ENCODE peak calls at places on chromosomes 1 and 21, in seven cellular contexts. B, V, X, F, I, L and G are unnamed samples.

GRCh38 chr1:211327341-211327921 is 798 bp downstream of the TRAF5 start:
- DNase-seq in B (no peak), V (no peak), X (no peak), F (peak), I (no peak), L (no peak), G (peak)

GRCh38 chr1:235068155-235069121 is 60.2 kb downstream of the TOMM20 start:
- DNase-seq in B (peak), V (no peak), X (no peak), F (peak), I (peak), L (peak), G (peak)

GRCh38 chr1:12195416-12195815 is 28.6 kb downstream of the TNFRSF1B start:
- DNase-seq in B (no peak), V (no peak), X (no peak), F (no peak), I (no peak), L (no peak), G (no peak)

GRCh38 chr1:182329471-182329870 is 62.1 kb downstream of the GLUL start:
- DNase-seq in B (no peak), V (no peak), X (no peak), F (no peak), I (no peak), L (no peak), G (no peak)

GRCh38 chr1:3469104-3469848 is 14.8 kb downstream of the ARHGEF16 start:
- DNase-seq in B (no peak), V (peak), X (no peak), F (no peak), I (no peak), L (no peak), G (no peak)

GRCh38 chr21:41217656-41218380 is 49.9 kb downstream of the BACE2 start:
- DNase-seq in B (peak), V (peak), X (no peak), F (peak), I (no peak), L (no peak), G (no peak)

GRCh38 chr21:45972716-45973474 is 8.7 kb upstream of the COL6A1 start:
- DNase-seq in B (no peak), V (peak), X (peak), F (peak), I (no peak), L (no peak), G (no peak)

GRCh38 chr1:116987256-116987555 is 14.4 kb upstream of the CD101 start:
- DNase-seq in B (peak), V (no peak), X (no peak), F (no peak), I (no peak), L (no peak), G (no peak)

GRCh38 chr1:150072959-150073358 is 5.4 kb downstream of the VPS45 start:
- DNase-seq in B (no peak), V (no peak), X (no peak), F (peak), I (no peak), L (peak), G (peak)

GRCh38 chr1:35431173-35431599 is 126.0 kb downstream of the KIAA0319L start:
- DNase-seq in B (no peak), V (no peak), X (no peak), F (no peak), I (no peak), L (no peak), G (no peak)

GRCh38 chr1:214493126-214493796 is 58.1 kb downstream of the PTPN14 start:
- DNase-seq in B (no peak), V (no peak), X (no peak), F (peak), I (no peak), L (no peak), G (no peak)

GRCh38 chr21:31509108-31510017 is 150.1 kb upstream of the SOD1 start:
- DNase-seq in B (peak), V (no peak), X (no peak), F (peak), I (peak), L (peak), G (peak)

GRCh38 chr21:28240586-28240985 is 752.1 kb downstream of the LTN1 start:
- DNase-seq in B (no peak), V (no peak), X (no peak), F (no peak), I (no peak), L (no peak), G (no peak)

GRCh38 chr1:30966690-30967369 is 58.3 kb upstream of the SDC3 start:
- DNase-seq in B (no peak), V (no peak), X (no peak), F (peak), I (peak), L (peak), G (peak)

GRCh38 chr1:117147856-117148588 is 26.5 kb upstream of the TRIM45 start:
- DNase-seq in B (no peak), V (no peak), X (no peak), F (peak), I (no peak), L (peak), G (peak)

GRCh38 chr1:231836227-231836893 is 209.8 kb downstream of the DISC1 start:
- DNase-seq in B (peak), V (no peak), X (no peak), F (no peak), I (no peak), L (peak), G (no peak)

GRCh38 chr1:95281781-95282495 is 47.9 kb downstream of the RWDD3 start:
- DNase-seq in B (no peak), V (no peak), X (no peak), F (no peak), I (no peak), L (no peak), G (no peak)

GRCh38 chr1:39900662-39901485 is 843 bp downstream of the MYCL start:
- DNase-seq in B (peak), V (peak), X (peak), F (peak), I (no peak), L (no peak), G (no peak)

GRCh38 chr1:100164226-100164625 is 13.8 kb downstream of the LRRC39 start:
- DNase-seq in B (no peak), V (no peak), X (no peak), F (peak), I (no peak), L (no peak), G (no peak)

GRCh38 chr1:207866471-207867135 is 44.3 kb downstream of the CD34 start:
- DNase-seq in B (no peak), V (no peak), X (no peak), F (no peak), I (no peak), L (peak), G (no peak)

GRCh38 chr1:33374336-33375105 is 53.6 kb upstream of the A3GALT2 start:
- DNase-seq in B (no peak), V (no peak), X (no peak), F (no peak), I (no peak), L (no peak), G (no peak)

GRCh38 chr1:247448107-247448778 is 9.7 kb downstream of the OR2B11 start:
- DNase-seq in B (peak), V (peak), X (no peak), F (peak), I (no peak), L (peak), G (no peak)

GRCh38 chr1:36115200-36115669 is 9.8 kb downstream of the COL8A2 start:
- DNase-seq in B (no peak), V (no peak), X (no peak), F (peak), I (no peak), L (no peak), G (no peak)

GRCh38 chr1:21149862-21150432 is 26.8 kb downstream of the EIF4G3 start:
- DNase-seq in B (peak), V (peak), X (no peak), F (peak), I (peak), L (peak), G (peak)

GRCh38 chr1:200129480-200129879 is 102.0 kb downstream of the NR5A2 start:
- DNase-seq in B (no peak), V (no peak), X (no peak), F (no peak), I (no peak), L (no peak), G (no peak)

GRCh38 chr1:15153842-15154479 is 414 bp downstream of the TMEM51 start:
- DNase-seq in B (peak), V (peak), X (peak), F (peak), I (no peak), L (peak), G (peak)

GRCh38 chr1:14869197-14869596 is 270.7 kb downstream of the KAZN start:
- DNase-seq in B (no peak), V (no peak), X (no peak), F (peak), I (no peak), L (no peak), G (no peak)

GRCh38 chr1:145846191-145846590 is 761 bp downstream of the NUDT17 start:
- DNase-seq in B (peak), V (no peak), X (no peak), F (peak), I (no peak), L (peak), G (peak)

GRCh38 chr1:22483121-22483520 is 31.5 kb downstream of the ZBTB40 start:
- DNase-seq in B (no peak), V (no peak), X (no peak), F (no peak), I (no peak), L (no peak), G (no peak)

GRCh38 chr1:36829951-36830350 is 204.4 kb downstream of the GRIK3 start:
- DNase-seq in B (no peak), V (no peak), X (no peak), F (no peak), I (no peak), L (no peak), G (peak)

GRCh38 chr1:10528066-10529014 is 53.6 kb downstream of the PEX14 start:
- DNase-seq in B (no peak), V (no peak), X (no peak), F (peak), I (no peak), L (peak), G (peak)

GRCh38 chr1:147641695-147642592 is 28.4 kb downstream of the ACP6 start:
- DNase-seq in B (peak), V (no peak), X (no peak), F (peak), I (peak), L (peak), G (peak)

GRCh38 chr1:180028864-180029263 is 74.3 kb downstream of the CEP350 start:
- DNase-seq in B (no peak), V (no peak), X (no peak), F (no peak), I (no peak), L (no peak), G (no peak)
- TF ChIP-seq CTCF in B (no peak), V (no peak), X (no peak), F (no peak), I (no peak), L (no peak), G (no peak)

GRCh38 chr1:66452162-66452561 is 81.8 kb upstream of the SGIP1 start:
- DNase-seq in B (no peak), V (no peak), X (no peak), F (no peak), I (no peak), L (peak), G (no peak)
- TF ChIP-seq CTCF in B (no peak), V (no peak), X (no peak), F (peak), I (peak), L (no peak), G (no peak)

DNA sequence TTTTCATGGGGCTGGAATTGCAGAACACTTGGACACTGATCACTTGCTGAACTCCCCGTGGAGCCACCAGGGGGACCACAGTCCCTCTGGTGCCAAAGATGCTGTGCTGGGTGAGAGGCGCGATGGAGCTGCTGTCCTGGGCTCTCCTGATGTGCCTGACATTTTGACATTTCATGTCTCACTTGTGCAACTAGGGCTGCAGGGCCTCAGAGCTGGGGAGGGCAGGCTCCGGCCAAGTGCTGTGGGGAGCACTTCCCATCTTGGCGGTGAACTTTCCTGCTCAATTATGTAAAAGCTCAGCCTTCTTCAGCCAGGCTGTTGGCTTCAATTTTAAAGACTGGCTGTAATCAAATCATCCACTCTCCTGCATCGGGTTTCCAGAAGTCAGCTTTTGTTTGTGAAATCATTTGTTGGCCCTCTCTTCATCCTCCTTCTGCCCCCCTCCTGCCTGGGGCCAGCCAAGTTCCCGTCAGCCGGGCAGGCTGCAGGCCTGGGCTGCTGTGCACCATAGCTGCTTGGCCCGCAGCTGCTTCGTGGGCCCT is 36.8 kb downstream of the KCNAB2 start:
- DNase-seq in B (peak), V (no peak), X (no peak), F (no peak), I (no peak), L (no peak), G (no peak)
- TF ChIP-seq CTCF in B (no peak), V (no peak), X (peak), F (peak), I (peak), L (no peak), G (no peak)

DNA sequence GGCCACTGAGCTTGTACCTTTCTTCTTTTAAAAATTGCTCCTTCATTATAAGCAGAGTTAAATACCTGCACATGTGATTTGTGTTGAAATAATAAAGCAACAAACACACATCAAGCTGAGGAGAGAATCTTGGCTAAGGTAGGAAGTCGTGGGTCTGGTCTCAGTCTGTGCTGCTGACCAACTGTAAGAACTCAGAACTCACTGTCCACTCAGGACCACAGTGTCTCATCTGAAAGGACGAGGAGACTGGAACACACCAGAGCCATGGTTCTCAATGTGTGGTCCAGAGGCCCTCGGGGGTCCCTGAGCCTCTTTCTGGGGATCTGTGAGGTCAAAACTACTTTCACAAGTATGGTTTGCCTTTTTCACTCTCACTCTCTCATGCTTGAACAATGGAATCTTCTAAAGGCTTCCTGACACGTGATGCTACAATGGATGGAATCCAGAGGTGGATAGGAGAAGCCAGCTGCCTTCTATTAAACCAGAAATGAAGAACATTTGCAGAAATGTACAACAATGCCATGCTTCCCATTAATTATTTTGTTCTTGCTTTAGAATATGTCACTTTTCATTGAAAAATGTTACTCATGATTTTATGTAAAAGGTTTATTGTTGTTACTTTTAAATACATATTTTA is 17.3 kb upstream of the ETS2 start:
- DNase-seq in B (no peak), V (no peak), X (no peak), F (no peak), I (no peak), L (no peak), G (no peak)
- TF ChIP-seq CTCF in B (no peak), V (no peak), X (no peak), F (no peak), I (no peak), L (no peak), G (no peak)

GRCh38 chr21:24011087-24011486 is 1596.2 kb downstream of the MRPL39 start:
- DNase-seq in B (no peak), V (no peak), X (no peak), F (no peak), I (no peak), L (no peak), G (no peak)

DNA sequence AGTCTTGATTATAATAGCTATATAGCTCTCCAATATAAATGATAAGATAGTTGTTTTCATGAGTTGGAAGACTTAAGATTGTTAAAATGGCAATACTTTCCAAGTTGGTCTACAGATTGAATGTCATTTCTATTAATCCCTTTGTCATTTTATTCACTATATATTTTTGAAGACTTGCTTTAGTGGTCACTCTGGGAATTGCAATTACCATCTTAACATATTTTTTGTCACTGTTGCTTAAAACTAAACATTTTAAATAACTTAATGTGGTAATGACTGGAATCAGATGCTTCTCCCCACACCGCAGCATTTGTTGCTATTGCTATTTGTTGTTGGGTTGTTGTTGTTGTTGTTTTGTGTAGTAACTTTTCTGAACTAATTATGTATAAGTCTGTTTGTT is 1592.9 kb downstream of the MRPL39 start:
- DNase-seq in B (no peak), V (no peak), X (no peak), F (no peak), I (no peak), L (no peak), G (no peak)
- TF ChIP-seq CTCF in B (no peak), V (no peak), X (peak), F (no peak), I (no peak), L (no peak), G (no peak)

GRCh38 chr1:114558548-114558947 is 22.9 kb downstream of the BCAS2 start:
- DNase-seq in B (no peak), V (no peak), X (no peak), F (no peak), I (no peak), L (peak), G (peak)
- TF ChIP-seq CTCF in B (peak), V (peak), X (no peak), F (no peak), I (no peak), L (peak), G (peak)

GRCh38 chr1:230540416-230540815 is 101.9 kb upstream of the COG2 start:
- DNase-seq in B (no peak), V (no peak), X (no peak), F (no peak), I (no peak), L (no peak), G (no peak)

GRCh38 chr1:230534224-230534623 is 108.1 kb upstream of the COG2 start:
- DNase-seq in B (no peak), V (no peak), X (no peak), F (no peak), I (no peak), L (no peak), G (no peak)

GRCh38 chr1:230541306-230541705 is 101.0 kb upstream of the COG2 start:
- DNase-seq in B (no peak), V (no peak), X (no peak), F (no peak), I (no peak), L (no peak), G (no peak)

GRCh38 chr1:230536641-230537155 is 105.6 kb upstream of the COG2 start:
- DNase-seq in B (no peak), V (no peak), X (no peak), F (no peak), I (no peak), L (no peak), G (no peak)

DNA sequence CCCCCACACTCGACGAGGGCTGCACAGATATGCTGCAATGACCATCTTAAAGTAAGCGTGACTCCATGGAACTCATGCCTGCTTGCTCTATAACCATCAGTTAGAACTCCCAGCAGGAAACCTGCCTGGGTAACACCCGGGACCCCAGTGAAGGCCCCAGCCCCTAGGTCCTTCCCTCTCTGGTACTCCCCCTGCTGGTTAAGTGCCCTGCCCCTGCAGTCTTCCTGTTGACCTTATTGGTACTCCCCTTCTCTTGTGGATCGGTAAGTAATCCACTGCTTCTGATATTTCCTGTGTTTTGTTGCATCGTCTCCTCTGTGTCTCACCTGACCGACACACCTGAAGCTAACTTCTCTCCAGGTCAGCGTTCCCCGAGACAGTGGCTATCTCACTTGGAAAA is 104.8 kb upstream of the COG2 start:
- DNase-seq in B (no peak), V (no peak), X (no peak), F (no peak), I (no peak), L (no peak), G (no peak)
- TF ChIP-seq CTCF in B (no peak), V (no peak), X (no peak), F (no peak), I (peak), L (no peak), G (peak)